ENCODE peak calls at places on chromosomes 11 and 22, in five cellular contexts. One of them, this sample, is unnamed.

GRCh38 chr11:107014871-107015270 is 3.4 kb downstream of the GUCY1A2 start:
- DNase-seq in mesendoderm: no peak
- DNase-seq in iris pigment epithelial cell: peak; percentile 40
- DNase-seq in Daoy: no peak
- DNase-seq in left lung: no peak
- DNase-seq in this sample: no peak

GRCh38 chr11:112511906-112512305 is 251.2 kb upstream of the PLET1 start:
- DNase-seq in iris pigment epithelial cell: no peak
- DNase-seq in Daoy: no peak
- DNase-seq in mesendoderm: no peak
- DNase-seq in left lung: no peak
- DNase-seq in this sample: no peak

GRCh38 chr22:35597692-35598395 is 19.3 kb downstream of the MB start:
- DNase-seq in Daoy: no peak
- DNase-seq in mesendoderm: no peak
- DNase-seq in left lung: peak; percentile 44
- DNase-seq in iris pigment epithelial cell: no peak
- DNase-seq in this sample: no peak

GRCh38 chr11:81869337-81870065 is 864.2 kb downstream of the FAM181B start:
- DNase-seq in Daoy: no peak
- DNase-seq in left lung: no peak
- DNase-seq in iris pigment epithelial cell: no peak
- DNase-seq in mesendoderm: no peak
- DNase-seq in this sample: no peak

GRCh38 chr11:120326228-120326627 is 1.1 kb downstream of the TLCD5 start:
- DNase-seq in Daoy: no peak
- DNase-seq in iris pigment epithelial cell: peak; percentile 95
- DNase-seq in left lung: no peak
- DNase-seq in mesendoderm: no peak
- DNase-seq in this sample: peak; percentile 63

GRCh38 chr22:43090130-43090789 is 1.1 kb upstream of the TTLL1 start:
- DNase-seq in left lung: no peak
- DNase-seq in Daoy: peak; percentile 86
- DNase-seq in iris pigment epithelial cell: peak; percentile 91
- DNase-seq in mesendoderm: peak; percentile 52
- DNase-seq in this sample: peak; percentile 78

GRCh38 chr22:17578129-17578754 is 14.9 kb downstream of the SLC25A18 start:
- DNase-seq in Daoy: peak; percentile 78
- DNase-seq in iris pigment epithelial cell: peak; percentile 57
- DNase-seq in left lung: no peak
- DNase-seq in mesendoderm: no peak
- DNase-seq in this sample: peak; percentile 53

GRCh38 chr11:1345752-1346513 is 36.5 kb upstream of the TOLLIP start:
- DNase-seq in left lung: no peak
- DNase-seq in Daoy: no peak
- DNase-seq in iris pigment epithelial cell: no peak
- DNase-seq in mesendoderm: no peak
- DNase-seq in this sample: no peak

GRCh38 chr11:76763573-76764348 is 19.4 kb upstream of the TSKU start:
- DNase-seq in iris pigment epithelial cell: peak; percentile 90
- DNase-seq in Daoy: peak; percentile 88
- DNase-seq in mesendoderm: no peak
- DNase-seq in left lung: no peak
- DNase-seq in this sample: peak; percentile 66

GRCh38 chr11:70742553-70743291 is 344.4 kb downstream of the CTTN start:
- DNase-seq in iris pigment epithelial cell: no peak
- DNase-seq in left lung: no peak
- DNase-seq in mesendoderm: peak; percentile 95
- DNase-seq in Daoy: no peak
- DNase-seq in this sample: no peak

GRCh38 chr22:37623075-37624016 is 14.7 kb downstream of the GGA1 start:
- DNase-seq in iris pigment epithelial cell: no peak
- DNase-seq in Daoy: peak; percentile 46
- DNase-seq in left lung: peak; percentile 92
- DNase-seq in mesendoderm: peak; percentile 78
- DNase-seq in this sample: peak; percentile 28

GRCh38 chr11:111777094-111778046 is 11.2 kb upstream of the PPP2R1B start:
- DNase-seq in iris pigment epithelial cell: peak; percentile 84
- DNase-seq in left lung: no peak
- DNase-seq in mesendoderm: peak; percentile 71
- DNase-seq in Daoy: peak; percentile 58
- DNase-seq in this sample: peak; percentile 62

GRCh38 chr11:134560066-134560465 is 148.0 kb upstream of the B3GAT1 start:
- DNase-seq in Daoy: peak; percentile 30
- DNase-seq in mesendoderm: no peak
- DNase-seq in left lung: no peak
- DNase-seq in iris pigment epithelial cell: no peak
- DNase-seq in this sample: no peak

GRCh38 chr11:32418836-32419235 is 16.5 kb downstream of the WT1 start:
- DNase-seq in iris pigment epithelial cell: no peak
- DNase-seq in mesendoderm: no peak
- DNase-seq in left lung: no peak
- DNase-seq in Daoy: peak; percentile 43
- DNase-seq in this sample: no peak

GRCh38 chr22:32904044-32904443 is 102.5 kb downstream of the TIMP3 start:
- DNase-seq in iris pigment epithelial cell: peak; percentile 34
- DNase-seq in left lung: no peak
- DNase-seq in mesendoderm: peak; percentile 76
- DNase-seq in Daoy: peak; percentile 58
- DNase-seq in this sample: peak; percentile 23

GRCh38 chr11:63847363-63847762 is 8.5 kb downstream of the MARK2 start:
- DNase-seq in Daoy: no peak
- DNase-seq in iris pigment epithelial cell: no peak
- DNase-seq in mesendoderm: peak; percentile 84
- DNase-seq in left lung: no peak
- DNase-seq in this sample: no peak

This sample was measured in HFFc6.